ENCODE peak calls at places on chromosomes 1 and 21, in eight cellular contexts. R is IMR-90, Y is K562, B is H1, E is HepG2, G is SK-N-SH, M is GM12878, X is A549. I is an unnamed sample.

GRCh38 chr1:160416369-160416768 is 16.0 kb downstream of the VANGL2 start:
- DNase-seq in R (peak), Y (peak), B (no peak), E (peak), G (peak), M (no peak), X (peak), I (peak)

GRCh38 chr1:106224426-106224825 is 832.0 kb upstream of the PRMT6 start:
- DNase-seq in R (no peak), Y (no peak), B (no peak), E (no peak), G (no peak), M (no peak), X (no peak), I (no peak)

GRCh38 chr1:87915771-87916170 is 587.1 kb downstream of the LMO4 start:
- DNase-seq in R (peak), Y (no peak), B (no peak), E (no peak), G (no peak), M (no peak), X (no peak), I (no peak)

GRCh38 chr1:59146651-59147358 is 150.1 kb upstream of the FGGY start:
- DNase-seq in R (peak), Y (no peak), B (no peak), E (peak), G (peak), M (no peak), X (peak), I (no peak)

GRCh38 chr1:181117648-181118449 is 29.3 kb downstream of the IER5 start:
- DNase-seq in R (peak), Y (no peak), B (no peak), E (no peak), G (peak), M (no peak), X (no peak), I (peak)

GRCh38 chr1:8421721-8422120 is 103.8 kb downstream of the SLC45A1 start:
- DNase-seq in R (peak), Y (no peak), B (no peak), E (no peak), G (no peak), M (no peak), X (no peak), I (no peak)

GRCh38 chr21:41236361-41236973 is 68.5 kb downstream of the BACE2 start:
- DNase-seq in R (no peak), Y (no peak), B (no peak), E (no peak), G (no peak), M (no peak), X (no peak), I (no peak)

GRCh38 chr1:190022709-190023108 is 455.0 kb downstream of the BRINP3 start:
- DNase-seq in R (peak), Y (peak), B (no peak), E (no peak), G (no peak), M (no peak), X (peak), I (peak)

GRCh38 chr1:183275322-183275721 is 89.3 kb downstream of the LAMC2 start:
- DNase-seq in R (no peak), Y (no peak), B (no peak), E (no peak), G (no peak), M (no peak), X (no peak), I (no peak)

GRCh38 chr1:162677607-162678371 is 45.5 kb downstream of the DDR2 start:
- DNase-seq in R (no peak), Y (no peak), B (no peak), E (no peak), G (no peak), M (no peak), X (no peak), I (no peak)

GRCh38 chr1:117735045-117735992 is 129.5 kb downstream of the TENT5C start:
- DNase-seq in R (peak), Y (peak), B (no peak), E (peak), G (no peak), M (peak), X (no peak), I (no peak)

GRCh38 chr1:204190212-204191211 is 5.8 kb downstream of the KISS1 start:
- DNase-seq in R (peak), Y (peak), B (no peak), E (peak), G (no peak), M (no peak), X (no peak), I (no peak)

GRCh38 chr1:40665335-40666171 is at the start of gene RIMS3:
- DNase-seq in R (peak), Y (peak), B (no peak), E (peak), G (peak), M (peak), X (peak), I (peak)

GRCh38 chr1:21251773-21252471 is 38.3 kb downstream of the ECE1 start:
- DNase-seq in R (peak), Y (peak), B (no peak), E (peak), G (no peak), M (no peak), X (peak), I (peak)

GRCh38 chr21:34606621-34607020 is 8.3 kb downstream of the RCAN1 start:
- DNase-seq in R (no peak), Y (no peak), B (no peak), E (no peak), G (no peak), M (no peak), X (no peak), I (no peak)

GRCh38 chr1:232901255-232901654 is 49.2 kb upstream of the NTPCR start:
- DNase-seq in R (no peak), Y (no peak), B (no peak), E (no peak), G (no peak), M (no peak), X (no peak), I (no peak)

GRCh38 chr1:12508849-12509248 is 109.2 kb downstream of the DHRS3 start:
- DNase-seq in R (no peak), Y (no peak), B (no peak), E (no peak), G (no peak), M (no peak), X (no peak), I (no peak)

GRCh38 chr1:212526111-212526491 is 82.5 kb upstream of the ATF3 start:
- DNase-seq in R (no peak), Y (no peak), B (no peak), E (no peak), G (no peak), M (no peak), X (no peak), I (no peak)

GRCh38 chr1:16386454-16387113 is 19.5 kb downstream of the SZRD1 start:
- DNase-seq in R (peak), Y (no peak), B (no peak), E (peak), G (peak), M (no peak), X (peak), I (no peak)

GRCh38 chr1:110288111-110288510 is 51.1 kb upstream of the RBM15 start:
- DNase-seq in R (no peak), Y (no peak), B (no peak), E (no peak), G (no peak), M (no peak), X (no peak), I (no peak)

GRCh38 chr1:20875198-20875973 is 88.3 kb upstream of the HP1BP3 start:
- DNase-seq in R (no peak), Y (no peak), B (no peak), E (no peak), G (no peak), M (no peak), X (no peak), I (no peak)

GRCh38 chr1:43277116-43277876 is 7.5 kb downstream of the TMEM125 start:
- DNase-seq in R (no peak), Y (no peak), B (no peak), E (no peak), G (no peak), M (no peak), X (no peak), I (no peak)

GRCh38 chr1:13699510-13699909 is 478 bp upstream of the PRDM2 start:
- DNase-seq in R (no peak), Y (no peak), B (no peak), E (no peak), G (no peak), M (no peak), X (no peak), I (no peak)

GRCh38 chr1:205344010-205344808 is 12.5 kb downstream of the KLHDC8A start:
- DNase-seq in R (no peak), Y (peak), B (no peak), E (peak), G (peak), M (no peak), X (no peak), I (no peak)

GRCh38 chr1:110888049-110888448 is 15.1 kb downstream of the CD53 start:
- DNase-seq in R (no peak), Y (no peak), B (no peak), E (no peak), G (no peak), M (no peak), X (no peak), I (no peak)

GRCh38 chr1:35505911-35506798 is 51.0 kb downstream of the KIAA0319L start:
- DNase-seq in R (peak), Y (peak), B (no peak), E (no peak), G (peak), M (peak), X (no peak), I (peak)

GRCh38 chr1:201327687-201328240 is 44.5 kb downstream of the PKP1 start:
- DNase-seq in R (no peak), Y (no peak), B (no peak), E (no peak), G (no peak), M (no peak), X (no peak), I (no peak)

GRCh38 chr21:32256873-32257620 is 21.8 kb downstream of the MIS18A start:
- DNase-seq in R (peak), Y (no peak), B (no peak), E (no peak), G (peak), M (no peak), X (peak), I (no peak)

GRCh38 chr1:160127865-160128523 is 12.4 kb downstream of the ATP1A2 start:
- DNase-seq in R (peak), Y (peak), B (no peak), E (peak), G (no peak), M (no peak), X (peak), I (no peak)

GRCh38 chr1:174160109-174160473 is 771 bp downstream of the RABGAP1L start:
- DNase-seq in R (peak), Y (peak), B (no peak), E (peak), G (peak), M (no peak), X (peak), I (no peak)

GRCh38 chr1:210250998-210251679 is 18.5 kb downstream of the SERTAD4 start:
- DNase-seq in R (no peak), Y (no peak), B (peak), E (no peak), G (peak), M (no peak), X (peak), I (peak)

GRCh38 chr1:181094402-181094801 is 5.9 kb downstream of the IER5 start:
- DNase-seq in R (no peak), Y (no peak), B (no peak), E (no peak), G (no peak), M (no peak), X (no peak), I (no peak)

GRCh38 chr1:32151319-32151787 is 28.1 kb upstream of the TXLNA start:
- DNase-seq in R (peak), Y (no peak), B (no peak), E (no peak), G (peak), M (no peak), X (no peak), I (no peak)

GRCh38 chr21:33023574-33024277 is 2.0 kb upstream of the OLIG2 start:
- DNase-seq in R (no peak), Y (no peak), B (no peak), E (no peak), G (peak), M (no peak), X (no peak), I (no peak)

GRCh38 chr1:7052701-7053100 is 267.4 kb downstream of the CAMTA1 start:
- DNase-seq in R (no peak), Y (no peak), B (no peak), E (no peak), G (no peak), M (no peak), X (no peak), I (no peak)

GRCh38 chr1:31705080-31705866 is 1.5 kb upstream of the COL16A1 start:
- DNase-seq in R (peak), Y (peak), B (no peak), E (peak), G (peak), M (no peak), X (peak), I (no peak)

GRCh38 chr1:54176621-54177327 is 23.1 kb downstream of the CYB5RL start:
- DNase-seq in R (no peak), Y (no peak), B (no peak), E (no peak), G (no peak), M (no peak), X (no peak), I (no peak)

GRCh38 chr1:119594386-119594785 is 53.7 kb downstream of the ZNF697 start:
- DNase-seq in R (no peak), Y (no peak), B (no peak), E (no peak), G (no peak), M (no peak), X (no peak), I (no peak)

GRCh38 chr21:26637346-26637745 is 64.3 kb upstream of the CYYR1 start:
- DNase-seq in R (no peak), Y (no peak), B (no peak), E (no peak), G (no peak), M (no peak), X (no peak), I (no peak)

GRCh38 chr1:109850827-109851226 is 59.8 kb upstream of the CSF1 start:
- DNase-seq in R (peak), Y (no peak), B (no peak), E (no peak), G (no peak), M (no peak), X (no peak), I (no peak)

GRCh38 chr1:145978477-145978859 is 14.0 kb downstream of the POLR3GL start:
- DNase-seq in R (no peak), Y (no peak), B (no peak), E (no peak), G (no peak), M (no peak), X (no peak), I (no peak)

GRCh38 chr1:145977486-145978476 is 13.3 kb downstream of the POLR3GL start:
- DNase-seq in R (peak), Y (peak), B (no peak), E (peak), G (peak), M (no peak), X (peak), I (peak)

GRCh38 chr1:145978860-145979745 is 14.6 kb downstream of the POLR3GL start:
- DNase-seq in R (peak), Y (peak), B (peak), E (peak), G (peak), M (peak), X (no peak), I (peak)

GRCh38 chr1:145975216-145975615 is 10.7 kb downstream of the POLR3GL start:
- DNase-seq in R (no peak), Y (no peak), B (no peak), E (no peak), G (no peak), M (no peak), X (no peak), I (no peak)

DNA sequence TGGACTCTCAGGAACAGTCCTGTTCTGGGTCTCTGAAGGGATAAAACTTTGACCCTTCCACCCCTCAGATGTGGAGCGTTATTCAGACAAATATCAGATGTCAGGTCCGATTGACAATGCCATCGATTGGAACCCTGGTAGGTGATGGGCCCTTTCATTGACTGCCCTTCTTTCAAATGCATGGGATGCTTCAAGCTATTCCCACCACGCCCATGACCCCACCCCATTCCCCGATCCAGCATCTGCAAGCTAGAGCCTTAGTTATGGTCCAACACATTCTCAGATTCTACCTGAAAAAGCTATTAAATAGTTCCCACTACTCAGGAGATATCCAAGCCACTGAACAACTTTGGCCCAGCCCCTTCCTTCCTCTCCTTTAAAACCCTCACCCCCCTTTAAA is 12.5 kb downstream of the POLR3GL start:
- DNase-seq in R (no peak), Y (no peak), B (no peak), E (no peak), G (no peak), M (no peak), X (no peak), I (no peak)
- H3K27ac ChIP-seq in R (no peak), Y (peak), B (no peak), E (no peak), G (no peak), M (no peak), X (no peak), I (no peak)

DNA sequence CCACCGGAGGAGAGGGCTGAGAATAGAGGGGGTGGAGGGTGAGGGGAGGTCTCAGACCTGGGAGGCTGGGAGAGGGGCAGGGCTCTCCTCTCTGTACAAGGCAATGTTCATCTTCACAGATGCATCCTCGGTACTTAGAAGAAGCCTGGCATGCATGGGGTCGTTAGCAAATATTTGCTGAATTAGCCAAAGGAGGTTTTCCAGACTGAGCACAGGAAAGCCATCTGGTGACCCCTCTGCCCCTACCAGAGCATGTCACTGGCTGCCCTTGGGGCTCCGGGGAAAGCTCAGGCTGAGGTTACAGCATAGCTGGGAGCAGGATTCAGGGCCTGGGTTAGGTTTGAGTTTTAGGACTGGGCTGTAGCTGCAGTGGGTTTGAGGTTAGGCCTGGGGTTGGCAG is 43.5 kb upstream of the ZBTB40 start:
- DNase-seq in R (no peak), Y (no peak), B (no peak), E (no peak), G (no peak), M (no peak), X (no peak), I (no peak)
- TF ChIP-seq RAD21 in R (no peak), Y (no peak), B (no peak), E (no peak), G (no peak), M (no peak), X (no peak), I (no peak)

DNA sequence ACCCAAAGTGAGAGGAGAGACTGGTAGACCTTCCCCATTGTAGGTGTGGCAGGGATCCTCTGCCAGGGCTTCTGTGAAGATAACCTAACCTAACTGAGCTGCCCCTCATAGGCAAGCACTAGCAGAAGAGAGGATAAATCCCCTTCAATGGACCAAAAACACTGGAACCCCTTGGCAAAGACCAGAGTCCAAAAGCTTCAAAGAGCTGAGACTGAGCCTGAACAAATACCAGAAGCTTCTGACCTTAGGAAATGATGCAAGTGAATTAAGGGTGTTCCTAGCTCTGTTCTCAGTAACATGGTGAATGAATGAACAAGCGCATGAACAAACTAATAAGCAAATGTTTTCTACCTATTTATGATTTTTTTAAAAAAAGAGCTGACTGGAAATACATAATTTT is 123.2 kb downstream of the RRAGC start:
- DNase-seq in R (no peak), Y (no peak), B (no peak), E (peak), G (no peak), M (no peak), X (no peak), I (no peak)
- H3K27ac ChIP-seq in R (no peak), Y (no peak), B (no peak), E (no peak), G (no peak), M (no peak), X (no peak), I (no peak)

GRCh38 chr1:244664353-244664752 is 11.4 kb downstream of the DESI2 start:
- DNase-seq in R (peak), Y (no peak), B (no peak), E (no peak), G (no peak), M (no peak), X (no peak), I (no peak)
- TF ChIP-seq RAD21 in R (no peak), Y (no peak), B (no peak), E (no peak), G (no peak), M (no peak), X (no peak), I (no peak)

I was measured in HCT116.